ENCODE peak calls at places on chromosome 10, in five cellular contexts. V, J, L, K and I are unnamed samples.

GRCh38 chr10:35565602-35566061 is 39.5 kb upstream of the GJD4 start:
- DNase-seq in L (no peak), K (no peak), J (no peak), V (no peak), I (no peak)

GRCh38 chr10:133273534-133274143 is 3.0 kb downstream of the ADAM8 start:
- DNase-seq in V (no peak), L (no peak), K (no peak), J (no peak), I (no peak)

GRCh38 chr10:101778781-101779543 is 3.0 kb upstream of the FGF8 start:
- DNase-seq in L (no peak), J (no peak), K (no peak), V (no peak), I (peak; percentile 39)

GRCh38 chr10:124146491-124146890 is 53.1 kb upstream of the CHST15 start:
- DNase-seq in V (no peak), J (no peak), K (no peak), L (no peak), I (no peak)

GRCh38 chr10:49384268-49384953 is 11.5 kb downstream of the DRGX start:
- DNase-seq in K (no peak), V (no peak), J (no peak), L (no peak), I (no peak)

GRCh38 chr10:125276137-125276536 is 115.8 kb upstream of the CTBP2 start:
- DNase-seq in L (no peak), K (no peak), V (no peak), J (no peak), I (no peak)

GRCh38 chr10:59181668-59182067 is 5.2 kb downstream of the PHYHIPL start:
- DNase-seq in V (peak; percentile 27), K (peak; percentile 54), L (peak; percentile 76), J (no peak), I (no peak)

GRCh38 chr10:12887780-12888179 is 113.7 kb downstream of the CCDC3 start:
- DNase-seq in V (no peak), J (no peak), L (no peak), K (no peak), I (no peak)

GRCh38 chr10:70115948-70116682 is 16.5 kb downstream of the AIFM2 start:
- DNase-seq in K (peak; percentile 32), L (peak; percentile 4), V (peak; percentile 9), J (peak; percentile 42), I (peak; percentile 62)

GRCh38 chr10:122162566-122163181 is 108.4 kb upstream of the BTBD16 start:
- DNase-seq in K (peak; percentile 43), J (no peak), L (no peak), V (no peak), I (no peak)

GRCh38 chr10:129765664-129766550 is 198.2 kb downstream of the EBF3 start:
- DNase-seq in K (no peak), J (no peak), V (no peak), L (no peak), I (peak; percentile 3)

GRCh38 chr10:30812018-30812851 is 182.7 kb upstream of the LYZL2 start:
- DNase-seq in V (no peak), K (no peak), L (no peak), J (no peak), I (no peak)

GRCh38 chr10:127999291-127999690 is 92.4 kb downstream of the PTPRE start:
- DNase-seq in V (no peak), J (no peak), L (peak; percentile 3), K (no peak), I (no peak)

GRCh38 chr10:70432101-70432500 is 9.4 kb downstream of the NODAL start:
- DNase-seq in V (no peak), J (no peak), L (no peak), K (no peak), I (no peak)

GRCh38 chr10:93576888-93577287 is 10.4 kb downstream of the FFAR4 start:
- DNase-seq in L (no peak), J (no peak), K (no peak), V (no peak), I (no peak)

GRCh38 chr10:57898231-57898630 is 369.5 kb downstream of the IPMK start:
- DNase-seq in V (no peak), L (no peak), K (no peak), J (no peak), I (no peak)

GRCh38 chr10:69815099-69815498 is 13.4 kb downstream of the COL13A1 start:
- DNase-seq in K (no peak), L (no peak), V (no peak), J (no peak), I (no peak)